ENCODE peak calls at places on chromosomes 16 and 17, in four cellular contexts. L, C, R and G are unnamed samples.

GRCh38 chr17:45160505-45161287 is 979 bp upstream of the HEXIM2 start:
- DNase-seq in C (no peak), R (peak), L (no peak), G (peak)

GRCh38 chr17:39177256-39177655 is 11.3 kb upstream of the ARL5C start:
- DNase-seq in R (peak), C (no peak), L (no peak), G (no peak)

GRCh38 chr16:47258874-47259461 is 115.2 kb upstream of the NETO2 start:
- DNase-seq in C (no peak), L (no peak), R (peak), G (no peak)

GRCh38 chr16:89295071-89295900 is 77.8 kb downstream of the ZNF778 start:
- DNase-seq in C (no peak), L (no peak), R (no peak), G (no peak)

GRCh38 chr17:55347341-55347740 is 74.3 kb downstream of the MMD start:
- DNase-seq in C (no peak), R (no peak), L (no peak), G (no peak)

GRCh38 chr17:45143767-45144198 is 4.5 kb upstream of the HEXIM1 start:
- DNase-seq in L (peak), C (no peak), R (peak), G (peak)

GRCh38 chr17:82126479-82127314 is 28.7 kb upstream of the FASN start:
- DNase-seq in C (no peak), L (no peak), R (no peak), G (no peak)

GRCh38 chr16:89565506-89566372 is 5.3 kb downstream of the RPL13 start:
- DNase-seq in R (peak), C (no peak), L (no peak), G (peak)

GRCh38 chr17:45640141-45640850 is 143.8 kb upstream of the CRHR1 start:
- DNase-seq in L (peak), R (peak), C (no peak), G (peak)

GRCh38 chr16:49453001-49453400 is 79.4 kb downstream of the C16orf78 start:
- DNase-seq in R (no peak), L (no peak), C (no peak), G (peak)

GRCh38 chr16:4052801-4053662 is 63.2 kb downstream of the ADCY9 start:
- DNase-seq in L (peak), R (peak), C (no peak), G (peak)

GRCh38 chr16:86576591-86577313 is 1.6 kb upstream of the FOXL1 start:
- DNase-seq in R (no peak), L (no peak), C (no peak), G (no peak)

GRCh38 chr17:53462393-53462811 is 360.3 kb upstream of the KIF2B start:
- DNase-seq in R (no peak), L (no peak), C (no peak), G (no peak)

GRCh38 chr17:39209317-39210092 is 9.4 kb downstream of the RPL19 start:
- DNase-seq in C (no peak), R (peak), L (peak), G (peak)

GRCh38 chr16:51540259-51540658 is 389.2 kb upstream of the SALL1 start:
- DNase-seq in R (peak), L (no peak), C (no peak), G (no peak)

GRCh38 chr17:27576429-27577123 is 54.4 kb upstream of the LGALS9 start:
- DNase-seq in R (no peak), L (no peak), C (no peak), G (no peak)

GRCh38 chr17:28908640-28909098 is 5.8 kb upstream of the DHRS13 start:
- DNase-seq in R (no peak), C (no peak), L (no peak), G (peak)

GRCh38 chr17:9859781-9860180 is 34.1 kb downstream of the GLP2R start:
- DNase-seq in C (no peak), L (no peak), R (no peak), G (peak)

GRCh38 chr17:50310455-50311111 is 35.3 kb upstream of the XYLT2 start:
- DNase-seq in C (no peak), L (no peak), R (no peak), G (no peak)

GRCh38 chr17:47895254-47895855 is 681 bp upstream of the SP2 start:
- DNase-seq in C (no peak), L (peak), R (peak), G (peak)
- TF ChIP-seq POLR2A in C (peak), L (peak), R (peak), G (no peak)

DNA sequence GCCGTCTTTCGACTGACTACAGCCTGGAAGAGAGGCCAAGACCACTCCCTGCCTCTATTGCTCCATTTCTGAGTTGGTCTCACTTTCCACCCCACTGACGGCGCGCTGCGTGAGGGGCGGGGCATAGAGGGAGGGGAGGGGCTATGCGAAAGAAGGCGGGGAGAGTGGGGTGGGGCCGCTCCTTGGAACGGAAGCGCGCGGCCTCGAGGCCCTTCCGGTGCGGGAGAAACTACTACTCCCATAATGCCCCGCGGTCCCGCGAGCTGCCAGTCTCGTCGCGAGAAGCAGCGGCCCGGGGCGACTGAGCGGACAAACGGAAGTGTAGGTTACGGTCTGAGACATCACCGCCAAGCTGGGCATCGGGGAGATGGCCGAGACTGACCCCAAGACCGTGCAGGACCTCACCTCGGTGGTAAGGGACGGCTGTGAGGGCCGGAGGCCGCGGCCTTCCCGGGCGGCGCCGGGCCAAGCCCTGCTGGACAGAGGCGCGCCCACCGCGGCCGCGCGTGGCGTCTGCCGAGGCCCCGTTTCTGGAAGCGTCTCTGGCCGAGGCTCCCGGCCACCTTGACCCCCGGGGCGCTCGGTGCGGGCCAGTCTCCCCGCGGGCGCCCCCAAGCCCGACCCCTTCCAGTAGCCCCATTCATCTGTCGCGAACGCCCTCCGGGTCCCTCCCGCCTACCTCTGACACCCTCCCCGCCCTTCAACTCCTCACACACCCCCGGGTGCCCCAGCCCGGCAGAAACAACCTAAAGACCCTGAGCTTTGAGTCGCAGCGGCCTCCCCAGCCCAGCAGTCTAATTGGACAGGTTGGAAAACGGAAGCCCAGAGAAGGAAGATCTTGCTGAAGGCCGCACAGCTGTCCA is at the start of gene HSBP1:
- DNase-seq in L (peak), C (peak), R (peak), G (peak)
- TF ChIP-seq POLR2A in L (no peak), C (peak), R (peak), G (no peak)

GRCh38 chr16:1364510-1364909 is 12.8 kb downstream of the GNPTG start:
- DNase-seq in C (no peak), R (no peak), L (no peak), G (no peak)

GRCh38 chr16:1366712-1367299 is 15.1 kb downstream of the GNPTG start:
- DNase-seq in R (no peak), C (no peak), L (no peak), G (no peak)

GRCh38 chr16:1367486-1368174 is 15.9 kb downstream of the GNPTG start:
- DNase-seq in R (no peak), C (no peak), L (no peak), G (no peak)

GRCh38 chr16:1363501-1364041 is 11.8 kb downstream of the GNPTG start:
- DNase-seq in C (no peak), R (peak), L (no peak), G (no peak)

GRCh38 chr16:1366060-1366711 is 14.5 kb downstream of the GNPTG start:
- DNase-seq in L (no peak), C (no peak), R (peak), G (no peak)
- TF ChIP-seq POLR2A in L (no peak), C (no peak), R (no peak), G (no peak)

DNA sequence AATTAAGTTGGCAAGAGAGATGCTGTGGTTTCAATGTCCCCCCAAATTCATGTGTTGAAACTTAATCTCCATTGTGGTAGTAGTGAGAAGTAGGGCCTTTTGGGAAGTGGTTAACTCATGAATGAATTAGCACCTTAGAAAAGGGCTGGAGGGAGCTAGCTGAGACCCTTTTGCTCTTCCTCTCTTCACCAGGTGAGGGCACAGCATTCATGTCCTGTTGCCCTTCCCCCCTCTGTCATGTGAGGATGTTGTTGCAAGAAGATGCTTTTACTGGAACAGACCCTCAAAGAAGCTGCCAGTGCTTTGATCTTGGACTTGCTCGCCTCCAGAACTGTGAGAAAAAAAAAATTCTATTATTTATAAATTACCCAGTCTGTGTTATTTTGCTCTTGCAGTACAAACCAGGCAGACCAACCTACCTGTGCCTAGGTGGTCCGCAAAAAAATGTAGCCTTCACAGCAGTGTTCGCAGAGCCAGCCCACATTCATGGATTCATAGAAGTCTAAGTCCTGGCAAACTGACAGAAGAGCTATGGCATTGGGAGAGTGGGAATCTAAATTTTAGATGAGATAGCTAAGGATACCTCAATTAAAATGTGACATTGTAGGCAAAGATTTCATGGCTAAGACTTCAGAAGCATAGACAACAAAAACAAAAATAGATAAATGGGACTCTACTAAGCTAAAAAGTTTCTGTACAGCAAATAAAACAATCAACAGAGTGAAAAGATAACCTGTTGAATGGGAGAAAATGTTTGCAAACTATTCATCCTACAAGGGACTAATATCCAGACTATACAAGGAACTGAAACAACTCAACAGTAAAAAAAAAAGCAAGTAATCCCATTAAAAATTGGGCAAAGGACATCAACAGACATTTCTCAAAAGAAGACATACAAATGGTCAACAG is 32.0 kb upstream of the ABCA5 start:
- DNase-seq in R (peak), C (no peak), L (no peak), G (no peak)
- TF ChIP-seq POLR2A in R (no peak), C (no peak), L (no peak), G (no peak)

GRCh38 chr17:16419074-16419928 is 3.9 kb downstream of the TRPV2 start:
- DNase-seq in R (peak), L (peak), C (no peak), G (peak)
- TF ChIP-seq POLR2A in R (no peak), L (no peak), C (no peak), G (no peak)

DNA sequence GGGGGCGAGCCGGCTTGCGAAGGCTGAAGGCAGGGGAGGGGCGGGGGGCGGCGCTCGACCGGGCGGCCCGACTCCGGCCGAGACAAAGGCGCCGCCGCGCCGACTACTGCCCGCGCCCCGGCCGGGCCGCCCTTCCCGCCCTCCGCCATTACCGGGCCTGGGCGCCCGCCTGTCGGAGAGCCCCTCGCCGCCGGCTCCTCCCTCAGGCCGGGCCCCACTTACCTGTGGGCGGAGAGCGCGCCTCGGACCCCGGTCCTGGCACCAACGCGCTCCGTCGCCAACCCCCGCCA is 286 bp downstream of the SIAH1 start:
- DNase-seq in R (no peak), L (no peak), C (no peak), G (no peak)
- TF ChIP-seq POLR2A in R (no peak), L (no peak), C (no peak), G (no peak)

GRCh38 chr16:19285431-19285830 is at the start of gene CLEC19A:
- DNase-seq in C (no peak), L (no peak), R (no peak), G (no peak)
- TF ChIP-seq POLR2A in C (no peak), L (no peak), R (no peak), G (no peak)

GRCh38 chr16:84834403-84834772 is 14.6 kb downstream of the CRISPLD2 start:
- DNase-seq in C (no peak), R (no peak), L (no peak), G (no peak)

GRCh38 chr16:84833542-84834402 is 14.0 kb downstream of the CRISPLD2 start:
- DNase-seq in R (no peak), C (no peak), L (no peak), G (no peak)

GRCh38 chr16:84838383-84838948 is 18.7 kb downstream of the CRISPLD2 start:
- DNase-seq in L (peak), C (no peak), R (no peak), G (no peak)

GRCh38 chr16:84836967-84837366 is 17.2 kb downstream of the CRISPLD2 start:
- DNase-seq in L (no peak), C (no peak), R (no peak), G (no peak)

GRCh38 chr16:84836234-84836647 is 16.5 kb downstream of the CRISPLD2 start:
- DNase-seq in R (no peak), L (no peak), C (no peak), G (peak)
- TF ChIP-seq POLR2A in R (no peak), L (no peak), C (no peak), G (no peak)

GRCh38 chr17:17527534-17527933 is 31.3 kb upstream of the RASD1 start:
- DNase-seq in R (no peak), L (no peak), C (no peak), G (no peak)
- TF ChIP-seq POLR2A in R (no peak), L (no peak), C (no peak), G (no peak)